ENCODE peak calls at places on chromosomes 12 and 14, in five cellular contexts. N is GM12878, G is tibial nerve, J is suprapubic skin, U is IMR-90. E is an unnamed sample.

GRCh38 chr14:99737451-99737951 is 53.4 kb downstream of the CYP46A1 start:
- DNase-seq in N (no peak), J (no peak), G (no peak), U (no peak), E (no peak)

GRCh38 chr12:16555630-16556029 is 50.3 kb downstream of the LMO3 start:
- DNase-seq in J (no peak), G (no peak), N (no peak), U (peak; percentile 87), E (no peak)

GRCh38 chr12:132207083-132207775 is 63.0 kb downstream of the NOC4L start:
- DNase-seq in N (no peak), J (no peak), U (no peak), G (no peak), E (no peak)

GRCh38 chr12:89529738-89530137 is 3.9 kb upstream of the POC1B start:
- DNase-seq in U (peak; percentile 67), N (peak; percentile 13), G (no peak), J (no peak), E (no peak)

GRCh38 chr12:93847517-93848452 is 170.6 kb downstream of the CRADD start:
- DNase-seq in U (no peak), J (no peak), N (peak; percentile 82), G (no peak), E (no peak)

GRCh38 chr12:4147051-4147481 is 126.5 kb upstream of the CCND2 start:
- DNase-seq in J (no peak), G (no peak), N (no peak), U (no peak), E (no peak)

GRCh38 chr12:32031109-32031508 is 71.9 kb downstream of the RESF1 start:
- DNase-seq in U (no peak), G (no peak), N (no peak), J (no peak), E (no peak)

GRCh38 chr12:85794551-85794950 is 41.7 kb downstream of the RASSF9 start:
- DNase-seq in G (no peak), J (no peak), N (no peak), U (peak; percentile 4), E (no peak)

GRCh38 chr12:79927772-79928474 is 7.0 kb downstream of the PPP1R12A start:
- DNase-seq in J (no peak), U (peak; percentile 23), N (peak; percentile 70), G (no peak), E (no peak)

GRCh38 chr12:16303939-16304338 is 26.5 kb upstream of the SLC15A5 start:
- DNase-seq in J (no peak), N (no peak), G (no peak), U (no peak), E (no peak)

GRCh38 chr12:11885261-11886038 is 185.3 kb upstream of the BCL2L14 start:
- DNase-seq in N (no peak), G (no peak), U (peak; percentile 76), J (no peak), E (peak; percentile 80)

GRCh38 chr14:92578511-92578910 is 64.9 kb downstream of the RIN3 start:
- DNase-seq in J (no peak), N (no peak), G (no peak), U (peak; percentile 72), E (no peak)

GRCh38 chr14:41022932-41023331 is 583.7 kb upstream of the LRFN5 start:
- DNase-seq in N (no peak), U (peak; percentile 5), J (no peak), G (no peak), E (no peak)

GRCh38 chr12:42201061-42201460 is 37.0 kb downstream of the YAF2 start:
- DNase-seq in J (no peak), G (no peak), U (peak; percentile 42), N (no peak), E (no peak)

GRCh38 chr14:100415226-100415625 is 92.1 kb downstream of the SLC25A47 start:
- DNase-seq in U (no peak), J (no peak), N (no peak), G (no peak), E (no peak)

GRCh38 chr14:30195946-30196345 is 268.3 kb upstream of the PRKD1 start:
- DNase-seq in N (no peak), U (peak; percentile 15), J (no peak), G (no peak), E (no peak)

GRCh38 chr12:102061556-102062418 is at the start of gene WASHC3:
- DNase-seq in U (peak; percentile 88), G (peak; percentile 95), J (peak; percentile 98), N (peak; percentile 74), E (peak; percentile 94)
- TF ChIP-seq POLR2A in U (peak; percentile 60), G (peak; percentile 61), J (no peak), N (peak; percentile 76), E (peak; percentile 71)

DNA sequence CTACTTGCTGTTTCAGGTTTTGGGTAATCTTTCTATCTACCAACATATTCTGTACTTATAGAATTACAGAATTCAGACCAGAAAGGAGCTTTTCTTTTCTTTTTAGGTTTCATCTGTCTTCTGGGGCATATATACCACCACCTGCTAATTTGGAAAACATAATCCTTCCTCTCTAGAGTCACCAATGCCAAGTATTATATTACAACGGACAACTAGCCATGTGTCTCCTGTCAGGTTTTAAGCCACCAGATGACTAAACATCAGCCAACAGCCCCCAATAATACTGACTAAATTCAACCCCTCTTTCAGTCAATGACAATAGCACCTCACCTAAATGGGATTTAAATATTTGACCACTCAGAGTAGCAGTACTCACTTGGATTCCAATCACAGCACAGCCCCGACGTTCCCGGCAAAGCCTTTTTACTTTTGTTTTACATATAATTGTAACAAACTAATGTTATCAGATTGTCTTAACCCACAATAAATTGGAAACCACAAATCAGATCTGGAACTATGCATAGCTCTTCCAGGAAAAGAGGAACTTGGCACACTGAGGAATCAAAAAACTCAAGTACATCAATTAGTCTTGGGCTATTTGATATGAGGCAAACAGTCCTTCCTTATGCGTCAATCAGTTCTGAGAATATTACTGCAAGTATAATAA is 13.5 kb downstream of the SLC11A2 start:
- DNase-seq in N (no peak), U (no peak), G (no peak), J (no peak), E (no peak)
- H3K4me3 ChIP-seq in N (no peak overlapping the region), U (no peak overlapping the region), G (no peak overlapping the region), J (no peak overlapping the region), E (no peak overlapping the region)

GRCh38 chr14:26694521-26694920 is 96.7 kb upstream of the NOVA1 start:
- DNase-seq in U (no peak), G (no peak), N (no peak), J (no peak), E (no peak)
- H3K9me3 ChIP-seq in U (peaks cover 2% of the 10 kb centered on the region), G (no peaks in the 10 kb centered on the region), N (no peaks in the 10 kb centered on the region), J (no peaks in the 10 kb centered on the region), E (no peaks in the 10 kb centered on the region)

GRCh38 chr14:21071225-21072041 is 1.3 kb downstream of the ARHGEF40 start:
- DNase-seq in J (peak; percentile 88), G (peak; percentile 73), U (peak; percentile 95), N (peak; percentile 51), E (peak; percentile 71)
- TF ChIP-seq POLR2A in J (no peak), G (no peak), U (peak; percentile 69), N (no peak), E (no peak)

DNA sequence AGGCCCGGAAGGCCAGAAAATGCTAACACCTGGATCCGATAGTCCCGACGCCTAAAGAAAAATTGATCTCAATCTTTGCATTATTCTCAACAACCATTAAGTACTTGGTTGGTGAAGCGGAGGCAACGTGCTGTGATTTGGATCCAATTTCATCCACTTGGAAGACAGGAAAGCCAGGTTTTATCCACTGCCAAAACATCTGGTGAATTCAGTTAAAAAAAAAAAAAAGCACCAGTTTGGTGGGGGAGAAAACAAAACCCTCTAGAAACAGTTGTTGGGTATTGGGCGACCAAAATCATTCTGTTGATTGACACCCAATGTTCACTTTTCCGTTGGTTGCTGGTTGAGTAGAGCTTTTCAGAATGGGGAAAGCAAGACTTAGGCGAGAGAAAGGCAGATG is 41.8 kb upstream of the MED13L start:
- DNase-seq in G (no peak), U (peak; percentile 36), N (no peak), J (no peak), E (no peak)
- H3K4me3 ChIP-seq in G (no peak overlapping the region), U (no peak overlapping the region), N (no peak overlapping the region), J (peak overlapping the region; percentile 33), E (peak overlapping the region; percentile 55)